ENCODE peak calls at places on chromosomes 11 and 22, in nine cellular contexts. One of them, this sample, is unnamed.
A peak's percentile ranks its signal among the peaks of the same experiment; 100 is the strongest.

GRCh38 chr11:66643745-66644437 is 5.4 kb downstream of the RBM4 start:
- DNase-seq in tibial nerve: no peak
- DNase-seq in K562: no peak
- DNase-seq in transverse colon: no peak
- DNase-seq in body of pancreas: no peak
- DNase-seq in ovary: no peak
- DNase-seq in Peyer's patch: no peak
- DNase-seq in adrenal gland: no peak
- DNase-seq in endothelial cell of umbilical vein: no peak
- DNase-seq in this sample: no peak

GRCh38 chr11:25566298-25567200 is 765.4 kb upstream of the ANO3 start:
- DNase-seq in body of pancreas: peak; percentile 10
- DNase-seq in tibial nerve: peak; percentile 46
- DNase-seq in K562: no peak
- DNase-seq in adrenal gland: peak; percentile 67
- DNase-seq in endothelial cell of umbilical vein: no peak
- DNase-seq in transverse colon: no peak
- DNase-seq in Peyer's patch: no peak
- DNase-seq in ovary: peak; percentile 64
- DNase-seq in this sample: peak; percentile 2

GRCh38 chr22:26942301-26942927 is 285.0 kb downstream of the MIAT start:
- DNase-seq in K562: no peak
- DNase-seq in adrenal gland: no peak
- DNase-seq in tibial nerve: no peak
- DNase-seq in Peyer's patch: no peak
- DNase-seq in endothelial cell of umbilical vein: no peak
- DNase-seq in transverse colon: no peak
- DNase-seq in ovary: no peak
- DNase-seq in body of pancreas: no peak
- DNase-seq in this sample: no peak

GRCh38 chr11:128302425-128303186 is 284.8 kb downstream of the ETS1 start:
- DNase-seq in adrenal gland: no peak
- DNase-seq in Peyer's patch: no peak
- DNase-seq in K562: no peak
- DNase-seq in tibial nerve: no peak
- DNase-seq in endothelial cell of umbilical vein: no peak
- DNase-seq in ovary: no peak
- DNase-seq in transverse colon: peak; percentile 33
- DNase-seq in body of pancreas: no peak
- DNase-seq in this sample: no peak

GRCh38 chr11:121321614-121322243 is 29.2 kb downstream of the SC5D start:
- DNase-seq in Peyer's patch: no peak
- DNase-seq in K562: peak; percentile 4
- DNase-seq in body of pancreas: peak; percentile 14
- DNase-seq in endothelial cell of umbilical vein: no peak
- DNase-seq in tibial nerve: no peak
- DNase-seq in ovary: no peak
- DNase-seq in adrenal gland: no peak
- DNase-seq in transverse colon: peak; percentile 49
- DNase-seq in this sample: peak; percentile 42

GRCh38 chr22:50723991-50724390 is 14.0 kb upstream of the ACR start:
- DNase-seq in Peyer's patch: no peak
- DNase-seq in tibial nerve: no peak
- DNase-seq in body of pancreas: no peak
- DNase-seq in adrenal gland: no peak
- DNase-seq in transverse colon: no peak
- DNase-seq in K562: no peak
- DNase-seq in ovary: no peak
- DNase-seq in endothelial cell of umbilical vein: no peak
- DNase-seq in this sample: no peak

GRCh38 chr22:24155597-24156145 is 25.6 kb upstream of the SUSD2 start:
- DNase-seq in body of pancreas: peak; percentile 84
- DNase-seq in endothelial cell of umbilical vein: peak; percentile 72
- DNase-seq in K562: no peak
- DNase-seq in adrenal gland: peak; percentile 80
- DNase-seq in tibial nerve: peak; percentile 65
- DNase-seq in transverse colon: peak; percentile 77
- DNase-seq in Peyer's patch: peak; percentile 79
- DNase-seq in ovary: peak; percentile 86
- DNase-seq in this sample: peak; percentile 92

GRCh38 chr11:17077240-17077519 is 287 bp downstream of the RPS13 start:
- DNase-seq in ovary: no peak
- DNase-seq in body of pancreas: no peak
- DNase-seq in transverse colon: no peak
- DNase-seq in Peyer's patch: no peak
- DNase-seq in tibial nerve: no peak
- DNase-seq in K562: no peak
- DNase-seq in adrenal gland: no peak
- DNase-seq in endothelial cell of umbilical vein: no peak
- DNase-seq in this sample: no peak

GRCh38 chr11:75428989-75429640 is 3.9 kb downstream of the KLHL35 start:
- DNase-seq in tibial nerve: no peak
- DNase-seq in K562: no peak
- DNase-seq in endothelial cell of umbilical vein: no peak
- DNase-seq in adrenal gland: no peak
- DNase-seq in ovary: no peak
- DNase-seq in transverse colon: no peak
- DNase-seq in Peyer's patch: peak; percentile 11
- DNase-seq in body of pancreas: no peak
- DNase-seq in this sample: no peak

GRCh38 chr11:85953491-85954143 is 98.4 kb downstream of the CCDC83 start:
- DNase-seq in Peyer's patch: no peak
- DNase-seq in transverse colon: no peak
- DNase-seq in body of pancreas: no peak
- DNase-seq in adrenal gland: no peak
- DNase-seq in K562: peak; percentile 14
- DNase-seq in endothelial cell of umbilical vein: no peak
- DNase-seq in ovary: no peak
- DNase-seq in tibial nerve: no peak
- DNase-seq in this sample: no peak

GRCh38 chr11:34680206-34680605 is 59.3 kb downstream of the EHF start:
- DNase-seq in K562: no peak
- DNase-seq in adrenal gland: no peak
- DNase-seq in ovary: no peak
- DNase-seq in Peyer's patch: no peak
- DNase-seq in endothelial cell of umbilical vein: no peak
- DNase-seq in body of pancreas: no peak
- DNase-seq in tibial nerve: no peak
- DNase-seq in transverse colon: no peak
- DNase-seq in this sample: no peak

GRCh38 chr11:94956963-94957362 is 16.4 kb downstream of the CWC15 start:
- DNase-seq in K562: no peak
- DNase-seq in tibial nerve: no peak
- DNase-seq in ovary: no peak
- DNase-seq in Peyer's patch: no peak
- DNase-seq in transverse colon: no peak
- DNase-seq in adrenal gland: no peak
- DNase-seq in body of pancreas: no peak
- DNase-seq in endothelial cell of umbilical vein: no peak
- DNase-seq in this sample: no peak

GRCh38 chr11:61587951-61588695 is 7.2 kb upstream of the SYT7 start:
- DNase-seq in Peyer's patch: peak; percentile 80
- DNase-seq in body of pancreas: peak; percentile 74
- DNase-seq in ovary: peak; percentile 61
- DNase-seq in adrenal gland: no peak
- DNase-seq in K562: peak; percentile 48
- DNase-seq in transverse colon: peak; percentile 81
- DNase-seq in tibial nerve: no peak
- DNase-seq in endothelial cell of umbilical vein: peak; percentile 22
- DNase-seq in this sample: peak; percentile 55

GRCh38 chr22:17570851-17571631 is 7.7 kb downstream of the SLC25A18 start:
- DNase-seq in transverse colon: peak; percentile 76
- DNase-seq in endothelial cell of umbilical vein: no peak
- DNase-seq in ovary: peak; percentile 78
- DNase-seq in Peyer's patch: no peak
- DNase-seq in tibial nerve: peak; percentile 33
- DNase-seq in adrenal gland: peak; percentile 77
- DNase-seq in K562: no peak
- DNase-seq in body of pancreas: peak; percentile 67
- DNase-seq in this sample: peak; percentile 51

GRCh38 chr22:17475318-17476212 is 87.7 kb upstream of the SLC25A18 start:
- DNase-seq in K562: no peak
- DNase-seq in tibial nerve: no peak
- DNase-seq in body of pancreas: no peak
- DNase-seq in adrenal gland: no peak
- DNase-seq in ovary: no peak
- DNase-seq in Peyer's patch: no peak
- DNase-seq in transverse colon: no peak
- DNase-seq in endothelial cell of umbilical vein: no peak
- DNase-seq in this sample: no peak

GRCh38 chr11:69055598-69056516 is 7.1 kb downstream of the TPCN2 start:
- DNase-seq in transverse colon: peak; percentile 73
- DNase-seq in body of pancreas: no peak
- DNase-seq in tibial nerve: no peak
- DNase-seq in adrenal gland: peak; percentile 48
- DNase-seq in ovary: no peak
- DNase-seq in endothelial cell of umbilical vein: no peak
- DNase-seq in Peyer's patch: peak; percentile 66
- DNase-seq in K562: no peak
- DNase-seq in this sample: peak; percentile 9

GRCh38 chr11:66745356-66746235 is 16.6 kb upstream of the SPTBN2 start:
- DNase-seq in transverse colon: peak; percentile 82
- DNase-seq in body of pancreas: peak; percentile 49
- DNase-seq in tibial nerve: no peak
- DNase-seq in endothelial cell of umbilical vein: peak; percentile 10
- DNase-seq in adrenal gland: peak; percentile 28
- DNase-seq in Peyer's patch: peak; percentile 86
- DNase-seq in K562: peak; percentile 51
- DNase-seq in ovary: no peak
- DNase-seq in this sample: peak; percentile 28

GRCh38 chr22:25061134-25061533 is 108.6 kb downstream of the KIAA1671 start:
- DNase-seq in Peyer's patch: no peak
- DNase-seq in ovary: no peak
- DNase-seq in K562: no peak
- DNase-seq in endothelial cell of umbilical vein: no peak
- DNase-seq in adrenal gland: no peak
- DNase-seq in body of pancreas: no peak
- DNase-seq in tibial nerve: no peak
- DNase-seq in transverse colon: no peak
- DNase-seq in this sample: no peak

GRCh38 chr11:120089036-120090001 is 48.6 kb downstream of the TRIM29 start:
- DNase-seq in endothelial cell of umbilical vein: no peak
- DNase-seq in adrenal gland: no peak
- DNase-seq in tibial nerve: no peak
- DNase-seq in ovary: no peak
- DNase-seq in transverse colon: no peak
- DNase-seq in Peyer's patch: no peak
- DNase-seq in body of pancreas: no peak
- DNase-seq in K562: no peak
- DNase-seq in this sample: no peak

GRCh38 chr11:119078675-119079420 is 5.8 kb upstream of the HMBS start:
- DNase-seq in body of pancreas: no peak
- DNase-seq in Peyer's patch: no peak
- DNase-seq in tibial nerve: no peak
- DNase-seq in ovary: no peak
- DNase-seq in K562: no peak
- DNase-seq in transverse colon: no peak
- DNase-seq in adrenal gland: no peak
- DNase-seq in endothelial cell of umbilical vein: no peak
- DNase-seq in this sample: no peak

GRCh38 chr11:68370211-68371111 is 58.1 kb downstream of the LRP5 start:
- DNase-seq in K562: no peak
- DNase-seq in transverse colon: peak; percentile 62
- DNase-seq in body of pancreas: no peak
- DNase-seq in adrenal gland: no peak
- DNase-seq in tibial nerve: no peak
- DNase-seq in endothelial cell of umbilical vein: no peak
- DNase-seq in ovary: no peak
- DNase-seq in Peyer's patch: no peak
- DNase-seq in this sample: peak; percentile 57

GRCh38 chr11:126318642-126319373 is 14.9 kb downstream of the DCPS start:
- DNase-seq in tibial nerve: no peak
- DNase-seq in Peyer's patch: peak; percentile 37
- DNase-seq in ovary: peak; percentile 52
- DNase-seq in transverse colon: peak; percentile 17
- DNase-seq in K562: no peak
- DNase-seq in adrenal gland: no peak
- DNase-seq in body of pancreas: no peak
- DNase-seq in endothelial cell of umbilical vein: no peak
- DNase-seq in this sample: no peak
- TF ChIP-seq POLR2A in tibial nerve: no peak
- TF ChIP-seq POLR2A in Peyer's patch: no peak
- TF ChIP-seq POLR2A in ovary: no peak
- TF ChIP-seq POLR2A in transverse colon: no peak
- TF ChIP-seq POLR2A in K562: no peak
- TF ChIP-seq POLR2A in adrenal gland: no peak
- TF ChIP-seq POLR2A in body of pancreas: no peak
- TF ChIP-seq POLR2A in endothelial cell of umbilical vein: no peak
- TF ChIP-seq POLR2A in this sample: no peak

GRCh38 chr11:43021466-43021865 is 290.3 kb upstream of the API5 start:
- DNase-seq in K562: peak; percentile 2
- DNase-seq in body of pancreas: no peak
- DNase-seq in transverse colon: no peak
- DNase-seq in Peyer's patch: no peak
- DNase-seq in adrenal gland: no peak
- DNase-seq in ovary: no peak
- DNase-seq in endothelial cell of umbilical vein: no peak
- DNase-seq in tibial nerve: no peak
- DNase-seq in this sample: peak; percentile 6
- TF ChIP-seq CTCF in K562: no peak
- TF ChIP-seq CTCF in body of pancreas: no peak
- TF ChIP-seq CTCF in transverse colon: no peak
- TF ChIP-seq CTCF in Peyer's patch: peak; percentile 14
- TF ChIP-seq CTCF in adrenal gland: peak; percentile 34
- TF ChIP-seq CTCF in ovary: no peak
- TF ChIP-seq CTCF in endothelial cell of umbilical vein: no peak
- TF ChIP-seq CTCF in tibial nerve: no peak
- TF ChIP-seq CTCF in this sample: no peak

GRCh38 chr11:11189501-11189900 is 163.5 kb downstream of the CSNK2A3 start:
- DNase-seq in tibial nerve: no peak
- DNase-seq in adrenal gland: no peak
- DNase-seq in K562: no peak
- DNase-seq in endothelial cell of umbilical vein: no peak
- DNase-seq in body of pancreas: no peak
- DNase-seq in transverse colon: no peak
- DNase-seq in ovary: no peak
- DNase-seq in Peyer's patch: no peak
- DNase-seq in this sample: peak; percentile 87

DNA sequence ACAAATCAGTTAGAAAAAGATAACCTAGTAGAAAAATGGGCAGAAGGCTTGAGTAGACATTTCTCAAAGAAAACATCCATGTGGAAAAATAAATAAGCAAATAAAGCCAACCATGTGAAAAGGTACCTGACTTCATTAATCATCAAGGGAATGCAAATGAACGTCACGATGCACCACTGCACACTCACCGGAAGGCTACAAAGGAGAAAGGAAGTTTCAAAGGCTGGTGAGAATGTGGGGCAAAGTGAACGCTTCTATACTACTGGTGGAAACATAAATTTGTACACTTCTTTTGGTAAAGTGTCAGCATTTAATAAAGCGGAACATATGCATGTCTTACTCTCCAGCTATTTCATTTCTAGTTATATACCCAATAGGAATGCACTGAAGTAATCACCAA is 166.8 kb downstream of the CSNK2A3 start:
- DNase-seq in Peyer's patch: no peak
- DNase-seq in adrenal gland: no peak
- DNase-seq in ovary: no peak
- DNase-seq in tibial nerve: no peak
- DNase-seq in body of pancreas: no peak
- DNase-seq in K562: no peak
- DNase-seq in endothelial cell of umbilical vein: no peak
- DNase-seq in transverse colon: no peak
- DNase-seq in this sample: no peak
- H3K27me3 ChIP-seq in Peyer's patch: no peaks in the 10 kb centered on the region
- H3K27me3 ChIP-seq in adrenal gland: no peaks in the 10 kb centered on the region
- H3K27me3 ChIP-seq in ovary: no peaks in the 10 kb centered on the region
- H3K27me3 ChIP-seq in tibial nerve: no peaks in the 10 kb centered on the region
- H3K27me3 ChIP-seq in body of pancreas: no peaks in the 10 kb centered on the region
- H3K27me3 ChIP-seq in K562: peaks cover 18% of the 10 kb centered on the region
- H3K27me3 ChIP-seq in endothelial cell of umbilical vein: no peaks in the 10 kb centered on the region
- H3K27me3 ChIP-seq in transverse colon: no peaks in the 10 kb centered on the region
- H3K27me3 ChIP-seq in this sample: no peaks in the 10 kb centered on the region

GRCh38 chr11:22666700-22667439 is 459 bp downstream of the GAS2 start:
- DNase-seq in Peyer's patch: peak; percentile 58
- DNase-seq in tibial nerve: no peak
- DNase-seq in endothelial cell of umbilical vein: peak; percentile 2
- DNase-seq in body of pancreas: peak; percentile 78
- DNase-seq in transverse colon: peak; percentile 20
- DNase-seq in ovary: peak; percentile 44
- DNase-seq in adrenal gland: peak; percentile 21
- DNase-seq in K562: no peak
- DNase-seq in this sample: peak; percentile 22
- TF ChIP-seq POLR2A in Peyer's patch: no peak
- TF ChIP-seq POLR2A in tibial nerve: no peak
- TF ChIP-seq POLR2A in endothelial cell of umbilical vein: no peak
- TF ChIP-seq POLR2A in body of pancreas: no peak
- TF ChIP-seq POLR2A in transverse colon: no peak
- TF ChIP-seq POLR2A in ovary: no peak
- TF ChIP-seq POLR2A in adrenal gland: no peak
- TF ChIP-seq POLR2A in K562: no peak
- TF ChIP-seq POLR2A in this sample: no peak